ENCODE peak calls at places on chromosomes 7 and 10, in ten cellular contexts. E is amniotic stem cell; H is choroid plexus epithelial cell; Y is stimulated activated CD4-positive, alpha-beta T cell treated with anti-CD3 and anti-CD28 coated beads, Interleukin-1b, Interleukin-23, amount 100 ng/mL, for 1 hour; I is CD4-positive, alpha-beta T cell; S is Peyer's patch; G is NCI-H2227 treated with DMSO at 0.1 percent for 48 hours; A is HCT116; D is activated CD4-positive, CD25-positive, alpha-beta regulatory T cell; W is brain microvascular endothelial cell. T is an unnamed sample.

GRCh38 chr7:148854975-148855374 is 29.1 kb downstream of the EZH2 start:
- DNase-seq in I (no peak), H (no peak), E (no peak), A (no peak), D (no peak), S (no peak), W (no peak), Y (no peak), G (no peak), T (no peak)

GRCh38 chr7:127708788-127709187 is 56.8 kb downstream of the SND1 start:
- DNase-seq in Y (peak), A (peak), I (peak), H (peak), E (peak), D (peak), W (peak), G (peak), S (peak), T (peak)

GRCh38 chr10:52488606-52489485 is 174.8 kb downstream of the DKK1 start:
- DNase-seq in D (no peak), W (peak), E (peak), A (no peak), I (no peak), S (no peak), Y (no peak), G (no peak), H (peak), T (no peak)

GRCh38 chr10:63889756-63890155 is 368.6 kb downstream of the REEP3 start:
- DNase-seq in I (no peak), G (no peak), W (no peak), E (no peak), Y (no peak), H (no peak), A (no peak), D (no peak), S (no peak), T (no peak)

GRCh38 chr7:121026159-121026558 is 37.6 kb downstream of the CPED1 start:
- DNase-seq in H (no peak), S (no peak), I (no peak), W (no peak), E (no peak), Y (no peak), D (no peak), G (no peak), A (no peak), T (no peak)

GRCh38 chr7:20651960-20652544 is 36.6 kb downstream of the ABCB5 start:
- DNase-seq in S (no peak), A (peak), I (no peak), E (no peak), Y (no peak), H (peak), D (no peak), W (peak), G (no peak), T (no peak)

GRCh38 chr10:62057359-62057758 is 155.9 kb downstream of the ARID5B start:
- DNase-seq in E (no peak), H (no peak), W (no peak), A (no peak), G (no peak), D (no peak), Y (no peak), I (no peak), S (no peak), T (no peak)

GRCh38 chr7:38630720-38631673 is at the start of gene AMPH:
- DNase-seq in G (peak), A (no peak), I (no peak), D (no peak), H (peak), W (peak), E (no peak), Y (no peak), S (no peak), T (no peak)

GRCh38 chr10:129744134-129744895 is 219.8 kb downstream of the EBF3 start:
- DNase-seq in G (no peak), W (no peak), D (no peak), H (no peak), A (no peak), E (no peak), Y (no peak), S (no peak), I (no peak), T (no peak)

GRCh38 chr7:151104411-151105235 is 18.3 kb downstream of the AGAP3 start:
- DNase-seq in Y (no peak), H (peak), D (no peak), I (no peak), S (no peak), W (peak), A (no peak), E (peak), G (no peak), T (peak)

GRCh38 chr7:44094796-44095592 is 9.2 kb upstream of the AEBP1 start:
- DNase-seq in Y (no peak), S (no peak), G (no peak), A (no peak), E (no peak), D (no peak), I (no peak), W (no peak), H (no peak), T (no peak)

GRCh38 chr7:138843632-138844580 is 45.9 kb upstream of the ATP6V0A4 start:
- DNase-seq in S (no peak), Y (no peak), H (no peak), I (no peak), W (no peak), G (no peak), E (no peak), A (no peak), D (no peak), T (no peak)

GRCh38 chr10:61931620-61932332 is 30.3 kb downstream of the ARID5B start:
- DNase-seq in G (no peak), E (no peak), Y (no peak), I (no peak), D (no peak), S (no peak), A (no peak), W (no peak), H (peak), T (no peak)

GRCh38 chr7:20828947-20829346 is 42.3 kb upstream of the SP8 start:
- DNase-seq in Y (no peak), D (no peak), H (no peak), G (no peak), S (no peak), A (no peak), I (no peak), W (no peak), E (no peak), T (no peak)

GRCh38 chr10:132142396-132143161 is 44.2 kb upstream of the DPYSL4 start:
- DNase-seq in A (no peak), W (no peak), E (peak), Y (no peak), D (peak), G (no peak), H (peak), I (peak), S (no peak), T (peak)

GRCh38 chr10:63430091-63430998 is 35.4 kb downstream of the JMJD1C start:
- DNase-seq in H (peak), A (peak), W (peak), I (no peak), E (peak), D (no peak), G (no peak), S (no peak), Y (no peak), T (no peak)

GRCh38 chr10:22246680-22247391 is 29.0 kb upstream of the EBLN1 start:
- DNase-seq in S (no peak), E (peak), A (peak), I (no peak), G (no peak), D (no peak), W (peak), Y (no peak), H (peak), T (no peak)

GRCh38 chr7:89738549-89738948 is 415.7 kb upstream of the STEAP1 start:
- DNase-seq in I (no peak), H (no peak), S (no peak), D (no peak), W (no peak), E (no peak), G (no peak), Y (no peak), A (no peak), T (no peak)

GRCh38 chr7:116354171-116354545 is 143.8 kb downstream of the TES start:
- DNase-seq in S (no peak), G (no peak), W (peak), Y (no peak), E (no peak), I (no peak), A (no peak), D (no peak), H (peak), T (no peak)

GRCh38 chr10:30219977-30220751 is 128.9 kb downstream of the MTPAP start:
- DNase-seq in D (no peak), W (peak), S (no peak), I (no peak), Y (no peak), E (no peak), G (no peak), H (peak), A (no peak), T (no peak)

GRCh38 chr10:121734517-121735137 is 136.4 kb upstream of the FGFR2 start:
- DNase-seq in A (peak), G (peak), W (no peak), Y (no peak), H (peak), E (no peak), I (no peak), D (no peak), S (no peak), T (no peak)

GRCh38 chr10:123132576-123133477 is 2.9 kb upstream of the HMX3 start:
- DNase-seq in E (peak), A (peak), G (peak), S (peak), I (peak), Y (peak), H (peak), D (peak), W (peak), T (peak)

GRCh38 chr10:46286991-46287693 is at the start of gene ANTXRL:
- DNase-seq in H (no peak), E (no peak), D (no peak), S (no peak), I (peak), W (no peak), A (no peak), G (no peak), Y (no peak), T (no peak)

GRCh38 chr7:135774284-135774683 is 25.7 kb upstream of the FAM180A start:
- DNase-seq in S (no peak), H (peak), E (no peak), D (no peak), W (no peak), I (no peak), Y (no peak), A (no peak), G (no peak), T (no peak)

GRCh38 chr10:87675396-87676376 is 16.0 kb downstream of the PAPSS2 start:
- DNase-seq in I (no peak), E (peak), D (no peak), S (no peak), Y (no peak), W (peak), A (no peak), H (peak), G (no peak), T (no peak)

GRCh38 chr7:38702002-38702535 is 70.9 kb upstream of the AMPH start:
- DNase-seq in W (no peak), A (no peak), S (no peak), D (no peak), G (no peak), H (no peak), E (no peak), I (no peak), Y (no peak), T (no peak)

GRCh38 chr7:110943686-110944350 is 147.1 kb upstream of the LRRN3 start:
- DNase-seq in D (no peak), I (no peak), A (no peak), E (no peak), H (peak), S (no peak), Y (no peak), G (no peak), W (no peak), T (no peak)

GRCh38 chr10:91511549-91512330 is 101.6 kb downstream of the HECTD2 start:
- DNase-seq in G (no peak), W (peak), I (no peak), D (no peak), H (peak), S (no peak), A (no peak), Y (no peak), E (peak), T (no peak)

GRCh38 chr7:94012748-94013147 is 8.6 kb upstream of the BET1 start:
- DNase-seq in W (no peak), S (no peak), H (no peak), I (no peak), Y (no peak), D (no peak), A (no peak), E (no peak), G (no peak), T (no peak)

GRCh38 chr10:66455304-66455703 is 470.5 kb upstream of the LRRTM3 start:
- DNase-seq in H (no peak), I (no peak), D (no peak), A (peak), Y (no peak), W (peak), E (no peak), G (no peak), S (no peak), T (no peak)

GRCh38 chr7:47091141-47091540 is 490.8 kb downstream of the TNS3 start:
- DNase-seq in G (no peak), E (no peak), S (no peak), Y (no peak), H (peak), D (no peak), W (peak), I (no peak), A (no peak), T (no peak)

GRCh38 chr10:123496996-123497660 is 169.0 kb upstream of the GPR26 start:
- DNase-seq in W (no peak), Y (no peak), A (no peak), E (no peak), S (no peak), H (no peak), G (no peak), D (no peak), I (no peak), T (no peak)

GRCh38 chr7:117045927-117046710 is 92.8 kb downstream of the ST7 start:
- DNase-seq in E (no peak), Y (no peak), A (no peak), I (no peak), W (no peak), G (no peak), S (no peak), H (no peak), D (no peak), T (no peak)

GRCh38 chr10:23099816-23100215 is 4.4 kb downstream of the MSRB2 start:
- DNase-seq in E (no peak), A (no peak), G (no peak), S (no peak), W (no peak), D (no peak), I (no peak), Y (no peak), H (peak), T (no peak)

GRCh38 chr10:30973737-30974136 is 57.9 kb downstream of the ZNF438 start:
- DNase-seq in S (no peak), E (no peak), A (no peak), H (no peak), W (no peak), I (no peak), Y (no peak), D (no peak), G (no peak), T (no peak)

T was measured in CD8-positive, alpha-beta T cell.